ENCODE peak calls at places on chromosome 11, in nine cellular contexts. G is osteoblast; M is CD4-positive, alpha-beta memory T cell; F is transverse colon; O is spleen; T is endodermal cell; Q is CD8-positive, alpha-beta T cell; V is lower lobe of right lung; X is GM23248. N is an unnamed sample. For H3K4me1, the result is how much of the 10 kb centered on the place peaks cover.

GRCh38 chr11:117888140-117888561 is 11.7 kb upstream of the FXYD6 start:
- DNase-seq in Q (no peak), G (no peak), O (no peak), F (no peak), V (no peak), M (no peak), T (peak), X (no peak), N (no peak)

GRCh38 chr11:66329165-66329673 is 7.0 kb downstream of the RIN1 start:
- DNase-seq in G (peak), X (no peak), T (no peak), O (peak), Q (no peak), V (no peak), F (no peak), M (no peak), N (peak)

GRCh38 chr11:68903288-68903630 is 373 bp downstream of the MRPL21 start:
- DNase-seq in O (peak), T (no peak), X (peak), F (no peak), M (no peak), V (no peak), G (no peak), Q (no peak), N (no peak)

GRCh38 chr11:28657378-28658030 is 549.3 kb downstream of the METTL15 start:
- DNase-seq in G (no peak), F (no peak), Q (no peak), V (no peak), M (no peak), O (no peak), T (no peak), X (peak), N (no peak)

GRCh38 chr11:25766332-25767015 is 565.5 kb upstream of the ANO3 start:
- DNase-seq in T (no peak), F (no peak), O (no peak), G (no peak), Q (no peak), M (no peak), X (no peak), V (no peak), N (no peak)

GRCh38 chr11:130876100-130876499 is 40.2 kb downstream of the SNX19 start:
- DNase-seq in X (no peak), O (no peak), V (no peak), T (peak), M (no peak), F (no peak), G (no peak), Q (no peak), N (no peak)

GRCh38 chr11:55357560-55358184 is 10.1 kb upstream of the OR4A15 start:
- DNase-seq in V (no peak), O (no peak), Q (no peak), X (no peak), F (no peak), G (no peak), T (no peak), M (no peak), N (no peak)

GRCh38 chr11:57460017-57460755 is at the start of gene RTN4RL2:
- DNase-seq in Q (no peak), X (peak), M (peak), F (no peak), O (peak), V (peak), G (peak), T (peak), N (peak)

GRCh38 chr11:77506857-77507256 is 33.0 kb upstream of the PAK1 start:
- DNase-seq in V (no peak), X (no peak), F (peak), M (no peak), G (peak), Q (no peak), O (no peak), T (no peak), N (no peak)

GRCh38 chr11:114679505-114679904 is 1.2 kb downstream of the NXPE2 start:
- DNase-seq in G (no peak), Q (no peak), V (no peak), X (no peak), T (no peak), F (no peak), M (no peak), O (no peak), N (no peak)

GRCh38 chr11:123152951-123153350 is 42.1 kb downstream of the CLMP start:
- DNase-seq in F (no peak), O (no peak), X (no peak), T (no peak), M (no peak), V (no peak), G (no peak), Q (no peak), N (no peak)

GRCh38 chr11:20093775-20094174 is 66.5 kb downstream of the DBX1 start:
- DNase-seq in G (no peak), O (no peak), M (no peak), V (no peak), T (peak), X (peak), Q (no peak), F (no peak), N (no peak)

GRCh38 chr11:93489841-93490240 is 53.4 kb downstream of the SMCO4 start:
- DNase-seq in T (peak), F (no peak), Q (no peak), V (no peak), O (no peak), M (no peak), G (no peak), X (no peak), N (no peak)

GRCh38 chr11:107999759-108000455 is 8.8 kb upstream of the CUL5 start:
- DNase-seq in M (peak), F (no peak), Q (peak), O (no peak), V (no peak), T (peak), X (peak), G (peak), N (no peak)

GRCh38 chr11:46306296-46306853 is 28.9 kb downstream of the CREB3L1 start:
- DNase-seq in F (no peak), T (no peak), Q (no peak), G (peak), O (no peak), V (no peak), M (no peak), X (peak), N (no peak)

GRCh38 chr11:108496643-108497256 is 1.4 kb downstream of the POGLUT3 start:
- DNase-seq in T (no peak), M (peak), G (peak), X (peak), V (no peak), Q (no peak), O (no peak), F (no peak), N (no peak)

GRCh38 chr11:93407777-93408401 is 77.3 kb downstream of the DEUP1 start:
- DNase-seq in F (no peak), Q (no peak), V (no peak), X (no peak), O (no peak), G (no peak), M (no peak), T (no peak), N (no peak)

GRCh38 chr11:559712-560304 is 730 bp downstream of the LMNTD2 start:
- DNase-seq in F (peak), Q (no peak), M (no peak), O (peak), V (no peak), X (no peak), G (peak), T (peak), N (peak)

GRCh38 chr11:102763440-102763839 is 17.0 kb downstream of the MMP10 start:
- DNase-seq in V (no peak), T (no peak), M (no peak), G (no peak), O (no peak), Q (no peak), X (peak), F (no peak), N (no peak)

GRCh38 chr11:100890779-100891178 is 203.7 kb downstream of the ARHGAP42 start:
- DNase-seq in Q (no peak), O (no peak), M (no peak), F (no peak), V (no peak), G (no peak), T (peak), X (peak), N (no peak)

GRCh38 chr11:46446343-46446751 is 54.8 kb upstream of the CHRM4 start:
- DNase-seq in O (no peak), M (no peak), G (peak), Q (no peak), F (no peak), T (no peak), V (no peak), X (peak), N (no peak)

GRCh38 chr11:122976734-122977454 is 4.7 kb downstream of the BSX start:
- DNase-seq in O (no peak), G (no peak), V (no peak), Q (no peak), T (peak), M (no peak), X (peak), F (no peak), N (no peak)

GRCh38 chr11:68584097-68584496 is 100.2 kb upstream of the GAL start:
- DNase-seq in T (peak), X (peak), V (peak), M (peak), O (peak), F (peak), Q (peak), G (no peak), N (no peak)

GRCh38 chr11:2562897-2563215 is 118.0 kb downstream of the KCNQ1 start:
- DNase-seq in X (no peak), G (peak), T (no peak), V (no peak), F (no peak), Q (no peak), O (no peak), M (no peak), N (no peak)

GRCh38 chr11:116955548-116955947 is 118.1 kb upstream of the APOA1 start:
- DNase-seq in F (no peak), V (no peak), Q (no peak), X (no peak), T (no peak), M (peak), G (no peak), O (no peak), N (no peak)

GRCh38 chr11:104343578-104343977 is 179.6 kb upstream of the PDGFD start:
- DNase-seq in M (no peak), X (peak), G (peak), F (no peak), O (no peak), V (no peak), Q (no peak), T (no peak), N (no peak)

DNA sequence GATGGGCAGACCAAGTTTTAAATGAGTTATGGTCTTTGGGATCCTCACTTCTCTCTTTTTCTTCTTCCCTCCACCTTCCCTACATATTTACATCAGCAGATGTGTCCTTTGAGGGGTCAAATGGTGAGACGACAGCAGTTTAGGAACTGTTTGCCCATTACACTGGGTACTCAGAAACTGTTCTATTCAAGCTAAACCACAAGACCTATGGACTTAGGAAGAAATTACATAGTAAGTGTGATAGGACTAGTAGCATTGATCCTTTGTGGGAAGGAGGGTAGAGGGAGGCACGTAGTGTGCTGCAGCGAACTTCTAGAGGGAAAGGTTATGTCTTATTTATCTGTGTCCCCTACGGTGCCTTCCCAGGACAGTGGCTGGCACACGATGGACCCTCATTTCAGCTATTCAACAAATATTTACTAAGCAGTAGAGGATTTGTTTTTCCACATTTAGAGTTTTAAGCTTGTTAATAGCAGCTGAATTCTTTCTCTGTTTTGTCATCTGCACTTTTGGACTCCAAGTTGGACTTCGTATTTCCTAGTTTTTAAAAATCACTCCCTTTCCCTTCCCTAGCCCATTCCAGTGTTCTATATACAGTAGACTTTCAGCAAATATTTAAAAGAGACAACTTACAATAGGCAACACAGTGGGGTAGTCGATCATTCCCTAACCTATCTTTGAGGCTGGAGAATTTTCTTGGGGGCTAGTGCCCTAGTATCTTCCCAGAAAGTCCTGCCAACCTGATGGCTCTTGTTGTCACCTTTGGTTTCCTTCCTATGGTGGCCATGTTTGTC is 13.9 kb downstream of the FZD4 start:
- DNase-seq in T (no peak), O (no peak), X (peak), V (no peak), F (no peak), G (no peak), Q (no peak), M (no peak), N (no peak)
- H3K4me1 ChIP-seq in T (under half), O (under half), X (under half), V (half or more), F (under half), G (under half), Q (under half), M (under half), N (half or more)

GRCh38 chr11:9613118-9613829 is 39.8 kb downstream of the WEE1 start:
- DNase-seq in F (peak), X (peak), M (peak), V (peak), O (peak), Q (peak), T (peak), G (peak), N (peak)
- H3K4me1 ChIP-seq in F (under half), X (half or more), M (under half), V (under half), O (under half), Q (under half), T (under half), G (under half), N (under half)

DNA sequence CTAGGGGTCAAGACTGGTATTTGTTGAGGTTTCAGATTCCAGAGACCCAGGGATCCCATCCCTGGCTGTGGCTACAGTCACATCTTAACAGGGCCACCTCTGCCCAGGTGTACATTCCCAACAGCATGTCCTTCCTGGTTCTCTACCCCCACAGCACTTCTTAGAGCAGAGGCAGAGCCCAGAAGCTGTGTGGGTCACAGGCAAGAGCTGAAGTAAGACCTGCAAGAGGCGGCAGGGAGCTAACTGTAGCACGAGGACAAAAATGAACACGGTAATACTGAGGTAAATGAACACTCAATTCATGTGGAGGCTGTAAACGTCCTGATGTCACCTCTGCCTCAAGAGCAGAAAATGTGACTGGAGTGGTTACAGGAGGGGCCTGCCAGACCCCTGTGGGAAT is 21.7 kb upstream of the RAPSN start:
- DNase-seq in G (peak), T (no peak), Q (no peak), M (no peak), V (no peak), F (no peak), X (no peak), O (peak), N (no peak)
- H3K4me1 ChIP-seq in G (under half), T (under half), Q (under half), M (under half), V (under half), F (under half), X (under half), O (under half), N (under half)

DNA sequence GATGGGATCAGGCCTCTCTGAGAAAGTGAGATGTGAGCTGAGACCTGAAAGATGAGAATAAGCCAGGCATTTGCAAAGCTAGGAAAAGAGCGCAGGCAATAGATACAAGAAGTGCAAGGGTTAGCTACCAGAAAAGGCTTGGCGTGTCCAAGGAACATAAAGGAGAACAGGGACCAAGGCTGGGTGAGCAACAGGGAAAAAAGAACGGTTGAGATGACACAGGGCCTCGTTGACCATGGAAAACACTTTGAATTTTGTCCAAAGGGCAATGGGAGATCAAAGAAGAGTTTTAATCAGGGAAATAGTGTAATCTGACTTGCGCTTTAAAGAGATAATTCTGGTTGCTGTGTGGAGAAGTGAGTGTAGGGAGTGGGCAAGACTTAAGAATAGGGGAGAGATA is 35.0 kb downstream of the RAB30 start:
- DNase-seq in Q (no peak), V (no peak), G (no peak), F (no peak), O (no peak), T (no peak), X (no peak), M (no peak), N (no peak)
- H3K4me1 ChIP-seq in Q (under half), V (under half), G (under half), F (under half), O (under half), T (under half), X (half or more), M (under half), N (under half)

GRCh38 chr11:64867748-64868462 is 10.5 kb downstream of the EHD1 start:
- DNase-seq in M (no peak), G (no peak), O (peak), Q (no peak), F (no peak), X (no peak), T (no peak), V (no peak), N (no peak)

GRCh38 chr11:64870176-64870892 is 8.1 kb downstream of the EHD1 start:
- DNase-seq in T (peak), V (no peak), M (no peak), G (peak), F (peak), Q (no peak), O (peak), X (peak), N (no peak)

GRCh38 chr11:64868904-64869570 is 9.4 kb downstream of the EHD1 start:
- DNase-seq in V (no peak), O (peak), X (peak), T (no peak), F (no peak), Q (no peak), M (no peak), G (peak), N (no peak)

GRCh38 chr11:64870893-64871849 is 7.2 kb downstream of the EHD1 start:
- DNase-seq in F (peak), M (no peak), Q (no peak), G (no peak), O (peak), V (no peak), T (no peak), X (no peak), N (no peak)

DNA sequence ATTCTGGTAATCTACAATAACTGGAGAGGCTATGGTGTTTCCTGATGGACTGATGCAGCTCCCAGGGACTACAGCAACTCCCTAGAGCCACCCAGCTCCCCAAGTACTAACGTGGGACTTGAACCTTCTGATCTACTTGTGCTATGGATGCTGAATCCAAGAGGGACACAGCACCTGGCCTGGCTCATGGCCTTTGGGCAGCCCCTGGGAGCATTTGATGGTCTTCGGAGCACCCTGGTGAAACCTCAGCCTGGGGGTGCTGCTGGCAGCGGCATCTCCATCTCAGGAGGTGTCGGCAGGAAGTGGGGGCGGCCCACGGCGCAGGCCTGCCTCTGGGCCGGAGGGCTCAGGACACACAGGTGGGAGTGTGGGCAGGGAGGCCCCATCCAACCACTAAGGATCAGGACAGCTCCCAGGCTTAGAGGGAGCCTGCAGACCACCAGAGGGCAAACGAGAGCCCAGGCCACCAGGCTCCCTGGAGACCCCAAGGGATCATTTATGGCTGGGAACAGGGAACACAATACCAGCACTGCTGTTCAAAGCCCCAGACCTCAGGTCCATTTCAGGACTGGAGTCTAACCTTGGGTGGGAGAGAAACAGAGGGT is 8.7 kb downstream of the EHD1 start:
- DNase-seq in X (no peak), F (no peak), G (no peak), V (no peak), Q (no peak), M (no peak), T (peak), O (peak), N (no peak)
- H3K4me1 ChIP-seq in X (under half), F (half or more), G (under half), V (half or more), Q (half or more), M (half or more), T (under half), O (half or more), N (under half)

DNA sequence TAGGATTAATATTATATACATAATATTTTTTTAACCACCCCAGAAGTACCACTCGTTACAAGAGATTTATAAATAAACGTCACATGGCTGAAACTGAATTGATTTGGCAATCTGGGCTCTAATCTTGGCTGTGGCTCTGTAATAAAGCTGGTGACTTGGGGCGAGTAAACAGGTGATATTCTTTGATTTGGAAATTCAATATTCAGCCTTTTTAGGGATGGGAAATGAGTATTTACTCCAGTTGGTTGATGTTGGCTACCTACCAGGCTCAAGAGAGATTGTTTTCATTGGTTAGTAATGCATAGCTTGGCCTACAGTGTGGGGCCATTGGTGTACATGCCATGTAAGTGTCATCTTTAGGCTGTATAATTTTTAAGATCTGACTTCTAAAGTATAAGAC is 117.7 kb upstream of the SORL1-AS1 start:
- DNase-seq in G (no peak), X (no peak), V (no peak), T (no peak), M (no peak), O (no peak), Q (no peak), F (no peak), N (no peak)
- H3K4me1 ChIP-seq in G (under half), X (under half), V (under half), T (under half), M (under half), O (under half), Q (under half), F (under half), N (under half)